ENCODE peak calls at places on chromosomes 4 and X, in nine cellular contexts. S is heart right ventricle, Q is cardiac muscle cell, G is endothelial cell of umbilical vein, H is lower lobe of right lung, D is H9, T is tibial artery, Y is PC-3, E is psoas muscle. P is an unnamed sample.

GRCh38 chr4:6201580-6202091 is 1.3 kb upstream of the JAKMIP1 start:
- DNase-seq in Y (no peak), H (no peak), D (no peak), G (no peak), Q (no peak), S (no peak), E (no peak), T (peak; percentile 8), P (no peak)

GRCh38 chr4:56843421-56843899 is 22.0 kb upstream of the SPINK2 start:
- DNase-seq in T (no peak), G (no peak), H (peak; percentile 51), D (peak; percentile 59), E (no peak), S (no peak), Q (no peak), Y (no peak), P (no peak)

GRCh38 chr4:187060551-187060950 is 336.9 kb upstream of the FAT1 start:
- DNase-seq in D (no peak), Q (no peak), S (no peak), H (no peak), T (no peak), G (no peak), E (no peak), Y (no peak), P (no peak)

GRCh38 chrX:118219866-118220265 is 103.3 kb upstream of the KLHL13 start:
- DNase-seq in Q (no peak), G (no peak), E (no peak), D (no peak), H (no peak), S (no peak), Y (no peak), T (no peak), P (no peak)

GRCh38 chr4:105092768-105093167 is 53.9 kb upstream of the TET2 start:
- DNase-seq in S (no peak), Y (peak; percentile 57), E (no peak), G (no peak), H (no peak), T (no peak), Q (no peak), D (no peak), P (peak; percentile 22)

GRCh38 chr4:121358473-121358872 is 22.3 kb downstream of the QRFPR start:
- DNase-seq in Y (peak; percentile 60), T (no peak), H (no peak), G (no peak), D (no peak), E (no peak), S (no peak), Q (no peak), P (peak; percentile 34)

GRCh38 chr4:185265942-185266341 is 56.5 kb downstream of the SNX25 start:
- DNase-seq in H (no peak), Q (no peak), G (no peak), E (no peak), S (no peak), Y (peak; percentile 20), D (no peak), T (no peak), P (no peak)

GRCh38 chrX:106902684-106903083 is 457 bp downstream of the RIPPLY1 start:
- DNase-seq in E (no peak), T (no peak), S (no peak), G (no peak), D (no peak), H (no peak), Y (no peak), Q (no peak), P (no peak)

GRCh38 chr4:81875962-81876650 is 404.4 kb upstream of the RASGEF1B start:
- DNase-seq in S (no peak), G (no peak), Y (no peak), Q (no peak), E (no peak), D (no peak), H (no peak), T (no peak), P (no peak)

GRCh38 chr4:185369729-185370128 is 26.0 kb downstream of the LRP2BP start:
- DNase-seq in S (no peak), D (no peak), Q (no peak), Y (no peak), G (no peak), H (no peak), E (no peak), T (no peak), P (no peak)

GRCh38 chr4:164779811-164780216 is 25.9 kb downstream of the SMIM31 start:
- DNase-seq in T (no peak), Q (peak; percentile 63), D (peak; percentile 63), Y (peak; percentile 48), G (peak; percentile 26), H (no peak), E (no peak), S (no peak), P (peak; percentile 31)
- TF ChIP-seq CTCF in T (peak; percentile 36), Q (peak; percentile 88), D (peak; percentile 95), Y (peak; percentile 70), G (peak; percentile 58), H (peak; percentile 63), E (peak; percentile 35), S (peak; percentile 18), P (peak; percentile 86)

GRCh38 chr4:764405-765169 is 59.0 kb downstream of the PCGF3 start:
- DNase-seq in D (no peak), S (no peak), Q (no peak), H (peak; percentile 26), G (no peak), Y (no peak), E (peak; percentile 26), T (no peak), P (no peak)
- H3K27ac ChIP-seq in D (no peak overlapping the region), S (no peak overlapping the region), Q (peak overlapping the region; percentile 74), H (no peak overlapping the region), G (no peak overlapping the region), Y (no peak overlapping the region), E (no peak overlapping the region), T (no peak overlapping the region), P (peak overlapping the region; percentile 75)

GRCh38 chr4:28117067-28117756 is 1256.6 kb downstream of the STIM2 start:
- DNase-seq in S (peak; percentile 9), H (no peak), T (no peak), Q (no peak), Y (no peak), G (no peak), E (no peak), D (peak; percentile 30), P (no peak)
- TF ChIP-seq CTCF in S (no peak), H (no peak), T (no peak), Q (no peak), Y (no peak), G (no peak), E (no peak), D (no peak), P (no peak)

GRCh38 chr4:112704991-112705845 is 68.3 kb downstream of the LARP7 start:
- DNase-seq in H (peak; percentile 53), E (peak; percentile 68), S (peak; percentile 46), Y (peak; percentile 32), D (peak; percentile 51), Q (peak; percentile 87), G (peak; percentile 46), T (peak; percentile 28), P (peak; percentile 37)

GRCh38 chr4:112704322-112704721 is 67.4 kb downstream of the LARP7 start:
- DNase-seq in E (no peak), Y (no peak), Q (no peak), S (no peak), T (no peak), G (no peak), H (no peak), D (no peak), P (no peak)

GRCh38 chr4:112702892-112703291 is 65.9 kb downstream of the LARP7 start:
- DNase-seq in E (no peak), S (no peak), T (no peak), Q (no peak), H (no peak), D (no peak), Y (no peak), G (no peak), P (no peak)

GRCh38 chr4:112708772-112709171 is 71.8 kb downstream of the LARP7 start:
- DNase-seq in G (no peak), S (no peak), D (no peak), E (no peak), Y (no peak), H (no peak), T (no peak), Q (no peak), P (no peak)

DNA sequence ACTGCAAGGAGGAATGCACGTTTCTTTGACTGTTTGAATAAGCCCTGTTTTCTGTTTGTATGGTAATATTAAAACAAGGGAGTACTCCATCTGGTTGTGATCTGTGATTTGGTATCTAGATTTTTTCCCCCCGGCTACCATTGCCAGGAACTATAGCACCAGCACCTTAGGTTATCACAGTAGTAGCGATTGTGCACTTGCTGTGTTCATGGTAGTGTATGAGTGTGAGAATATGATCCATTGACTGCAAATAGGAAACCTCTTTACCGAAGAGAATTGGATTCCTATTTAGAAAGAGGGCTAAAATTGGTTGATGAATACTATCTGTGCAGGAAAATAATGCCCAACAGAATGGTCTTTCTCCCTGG is 69.9 kb downstream of the LARP7 start:
- DNase-seq in H (no peak), Y (no peak), D (no peak), T (no peak), E (no peak), G (no peak), Q (no peak), S (no peak), P (no peak)
- H3K27ac ChIP-seq in H (no peak overlapping the region), Y (no peak overlapping the region), D (peak overlapping the region; percentile 80), T (no peak overlapping the region), E (peak overlapping the region; percentile 80), G (no peak overlapping the region), Q (peak overlapping the region; percentile 50), S (peak overlapping the region; percentile 83), P (no peak overlapping the region)

GRCh38 chrX:150405576-150405975 is 42.5 kb downstream of the MAMLD1 start:
- DNase-seq in T (no peak), E (no peak), D (no peak), G (no peak), Q (peak; percentile 21), S (no peak), Y (peak; percentile 14), H (no peak), P (no peak)

GRCh38 chrX:150408007-150408406 is 44.9 kb downstream of the MAMLD1 start:
- DNase-seq in H (no peak), E (no peak), Q (no peak), D (no peak), Y (no peak), S (no peak), T (no peak), G (no peak), P (no peak)

GRCh38 chrX:150406559-150406958 is 43.4 kb downstream of the MAMLD1 start:
- DNase-seq in G (no peak), S (no peak), Y (no peak), T (no peak), Q (no peak), H (no peak), E (no peak), D (no peak), P (no peak)

GRCh38 chrX:150408561-150408960 is 45.4 kb downstream of the MAMLD1 start:
- DNase-seq in H (no peak), G (no peak), E (no peak), Y (no peak), T (no peak), D (no peak), Q (no peak), S (no peak), P (no peak)

DNA sequence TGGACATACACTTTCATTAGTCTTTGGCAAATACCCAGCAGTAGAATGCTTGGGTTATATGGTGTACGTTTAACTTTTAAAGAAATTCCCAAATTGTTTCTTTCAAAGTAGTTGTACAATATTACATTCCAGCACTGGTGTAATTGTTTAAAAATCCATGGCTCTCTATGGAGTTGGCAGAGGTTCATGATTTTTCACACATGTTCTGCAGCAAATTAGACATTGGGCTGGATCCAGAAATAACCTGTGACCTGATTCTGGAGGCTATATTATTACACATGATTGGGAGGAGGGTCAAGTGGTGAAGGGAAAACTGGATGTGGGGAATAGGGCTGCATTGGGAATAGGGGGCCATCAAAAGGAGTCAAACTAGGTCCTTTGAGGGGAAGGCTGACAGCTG is 41.9 kb downstream of the MAMLD1 start:
- DNase-seq in E (no peak), Y (no peak), D (no peak), H (no peak), G (no peak), Q (no peak), S (no peak), T (no peak), P (no peak)
- TF ChIP-seq CTCF in E (no peak), Y (no peak), D (no peak), H (no peak), G (no peak), Q (no peak), S (no peak), T (no peak), P (no peak)

P was measured in RWPE1.